ENCODE peak calls at places on chromosomes 5 and 9, in five cellular contexts. Y is osteocyte, N is stromal cell of bone marrow, I is left ventricle myocardium inferior, U is activated T-cell treated with anti-CD3 and anti-CD28 coated beads for 24 hours. C is an unnamed sample.

GRCh38 chr9:124663046-124663961 is 107.8 kb downstream of the NR6A1 start:
- DNase-seq in Y (no peak), N (no peak), I (no peak), U (no peak), C (no peak)

GRCh38 chr9:114619205-114619758 is 8.2 kb downstream of the TMEM268 start:
- DNase-seq in Y (no peak), N (no peak), I (no peak), U (no peak), C (no peak)

GRCh38 chr5:150044334-150044681 is 42.0 kb downstream of the CSF1R start:
- DNase-seq in Y (no peak), N (no peak), I (no peak), U (no peak), C (peak)

GRCh38 chr9:101877439-101877838 is 139.0 kb upstream of the GRIN3A start:
- DNase-seq in Y (no peak), N (no peak), I (no peak), U (no peak), C (no peak)

GRCh38 chr9:136370687-136371530 is 2.6 kb downstream of the CARD9 start:
- DNase-seq in Y (no peak), N (no peak), I (no peak), U (no peak), C (no peak)

GRCh38 chr5:133423618-133424282 is 188.6 kb downstream of the FSTL4 start:
- DNase-seq in Y (peak), N (peak), I (peak), U (peak), C (peak)

GRCh38 chr9:108815156-108815555 is 40.6 kb downstream of the ACTL7B start:
- DNase-seq in Y (no peak), N (no peak), I (no peak), U (no peak), C (no peak)

GRCh38 chr9:98410185-98410697 is 154.8 kb upstream of the TBC1D2 start:
- DNase-seq in Y (no peak), N (peak), I (peak), U (no peak), C (no peak)

GRCh38 chr5:36174119-36174518 is 22.2 kb downstream of the SKP2 start:
- DNase-seq in Y (no peak), N (no peak), I (no peak), U (no peak), C (no peak)

GRCh38 chr9:136975624-136976023 is 1.7 kb upstream of the PTGDS start:
- DNase-seq in Y (no peak), N (no peak), I (peak), U (no peak), C (peak)

GRCh38 chr9:967851-968641 is 8.4 kb upstream of the DMRT3 start:
- DNase-seq in Y (no peak), N (no peak), I (no peak), U (no peak), C (peak)